ENCODE peak calls at places on chromosome 1, in seven cellular contexts. S is NT2/D1; D is tibial artery; Z is CD8-positive, alpha-beta memory T cell; U is mesothelial cell of epicardium; A is upper lobe of right lung; C is dermis blood vessel endothelial cell. O is an unnamed sample.
A peak's percentile ranks its signal among the peaks of the same experiment; 100 is the strongest.

GRCh38 chr1:245791410-245792312 is 636.9 kb downstream of the KIF26B start:
- DNase-seq in S (no peak), D (no peak), Z (no peak), U (no peak), A (no peak), C (no peak), O (no peak)

GRCh38 chr1:17436380-17437174 is 2.9 kb downstream of the RCC2 start:
- DNase-seq in S (no peak), D (no peak), Z (no peak), U (no peak), A (no peak), C (peak; percentile 35), O (no peak)

GRCh38 chr1:89941110-89941770 is 53.7 kb upstream of the ZNF326 start:
- DNase-seq in S (no peak), D (no peak), Z (no peak), U (no peak), A (no peak), C (no peak), O (no peak)

GRCh38 chr1:179124866-179125265 is 43.0 kb downstream of the TOR3A start:
- DNase-seq in S (no peak), D (no peak), Z (no peak), U (no peak), A (no peak), C (no peak), O (no peak)

GRCh38 chr1:18945401-18945849 is 11.1 kb downstream of the IFFO2 start:
- DNase-seq in S (no peak), D (no peak), Z (no peak), U (peak; percentile 74), A (no peak), C (no peak), O (no peak)

GRCh38 chr1:243482237-243483022 is 226.6 kb downstream of the SDCCAG8 start:
- DNase-seq in S (no peak), D (no peak), Z (no peak), U (no peak), A (no peak), C (no peak), O (no peak)

GRCh38 chr1:33086384-33086850 is 5.5 kb downstream of the AZIN2 start:
- DNase-seq in S (peak; percentile 90), D (peak; percentile 66), Z (no peak), U (peak; percentile 72), A (peak; percentile 80), C (peak; percentile 91), O (peak; percentile 23)

GRCh38 chr1:171433451-171433850 is 51.9 kb upstream of the PRRC2C start:
- DNase-seq in S (no peak), D (no peak), Z (no peak), U (no peak), A (no peak), C (peak; percentile 54), O (no peak)

GRCh38 chr1:247146671-247147070 is 25.1 kb downstream of the ZNF124 start:
- DNase-seq in S (peak; percentile 18), D (no peak), Z (no peak), U (no peak), A (no peak), C (no peak), O (no peak)

O was measured in effector memory CD8-positive, alpha-beta T cell.